ENCODE peak calls at places on chromosomes 1 and 21, in seven cellular contexts. G is mesendoderm, W is H9, K is mesenchymal stem cell, Z is H1, T is trophoblast cell, B is IMR-90. J is an unnamed sample.

GRCh38 chr21:16522512-16522911 is 792.7 kb downstream of the USP25 start:
- DNase-seq in G (no peak), W (no peak), K (peak), Z (no peak), T (no peak), B (peak), J (no peak)

GRCh38 chr1:79662596-79662995 is 656.1 kb upstream of the ADGRL4 start:
- DNase-seq in G (no peak), W (no peak), K (no peak), Z (no peak), T (no peak), B (no peak), J (no peak)

GRCh38 chr1:116910379-116911165 is 856 bp downstream of the PTGFRN start:
- DNase-seq in G (peak), W (peak), K (peak), Z (peak), T (peak), B (no peak), J (no peak)

GRCh38 chr1:98145655-98146054 is 224.8 kb upstream of the DPYD start:
- DNase-seq in G (no peak), W (no peak), K (no peak), Z (no peak), T (no peak), B (no peak), J (no peak)

GRCh38 chr1:41418868-41419583 is 57.8 kb downstream of the FOXO6 start:
- DNase-seq in G (peak), W (peak), K (peak), Z (no peak), T (peak), B (peak), J (no peak)

GRCh38 chr21:45421071-45421845 is 16.3 kb downstream of the COL18A1 start:
- DNase-seq in G (no peak), W (no peak), K (no peak), Z (no peak), T (no peak), B (no peak), J (no peak)

GRCh38 chr1:237736372-237737029 is 154.2 kb downstream of the ZP4 start:
- DNase-seq in G (peak), W (peak), K (no peak), Z (peak), T (peak), B (peak), J (no peak)

GRCh38 chr1:201763439-201764140 is 65.4 kb upstream of the IPO9 start:
- DNase-seq in G (peak), W (no peak), K (no peak), Z (no peak), T (peak), B (peak), J (no peak)

GRCh38 chr1:116020668-116021272 is 44.5 kb downstream of the SLC22A15 start:
- DNase-seq in G (peak), W (peak), K (peak), Z (peak), T (peak), B (peak), J (peak)

GRCh38 chr1:61953790-61954150 is 211.5 kb downstream of the PATJ start:
- DNase-seq in G (no peak), W (no peak), K (no peak), Z (no peak), T (no peak), B (no peak), J (no peak)

GRCh38 chr21:45017376-45017960 is 56.9 kb upstream of the ADARB1 start:
- DNase-seq in G (no peak), W (no peak), K (no peak), Z (no peak), T (no peak), B (peak), J (no peak)

GRCh38 chr1:51636765-51637522 is 20.1 kb downstream of the OSBPL9 start:
- DNase-seq in G (no peak), W (no peak), K (peak), Z (no peak), T (peak), B (peak), J (no peak)

GRCh38 chr1:98688110-98688739 is 26.7 kb downstream of the SNX7 start:
- DNase-seq in G (no peak), W (no peak), K (no peak), Z (no peak), T (no peak), B (no peak), J (no peak)

GRCh38 chr1:181417915-181418314 is 65.4 kb upstream of the CACNA1E start:
- DNase-seq in G (no peak), W (no peak), K (no peak), Z (no peak), T (no peak), B (no peak), J (no peak)

GRCh38 chr1:117271959-117272358 is 61.2 kb upstream of the VTCN1 start:
- DNase-seq in G (peak), W (no peak), K (no peak), Z (no peak), T (peak), B (no peak), J (no peak)

GRCh38 chr1:113250161-113250560 is 140.2 kb upstream of the MAGI3 start:
- DNase-seq in G (no peak), W (no peak), K (no peak), Z (no peak), T (no peak), B (no peak), J (no peak)

GRCh38 chr1:54112027-54112426 is 40.8 kb downstream of the CDCP2 start:
- DNase-seq in G (no peak), W (peak), K (no peak), Z (peak), T (no peak), B (no peak), J (no peak)

GRCh38 chr1:28518745-28519341 is 13.0 kb downstream of the RCC1 start:
- DNase-seq in G (peak), W (no peak), K (peak), Z (peak), T (peak), B (no peak), J (no peak)

GRCh38 chr1:230966358-230966873 is 12.2 kb downstream of the TTC13 start:
- DNase-seq in G (no peak), W (no peak), K (no peak), Z (no peak), T (no peak), B (no peak), J (no peak)
- H3K23ac ChIP-seq in G (no peak), W (no peak), K (no peak), Z (no peak), T (no peak), B (no peak), J (no peak)

DNA sequence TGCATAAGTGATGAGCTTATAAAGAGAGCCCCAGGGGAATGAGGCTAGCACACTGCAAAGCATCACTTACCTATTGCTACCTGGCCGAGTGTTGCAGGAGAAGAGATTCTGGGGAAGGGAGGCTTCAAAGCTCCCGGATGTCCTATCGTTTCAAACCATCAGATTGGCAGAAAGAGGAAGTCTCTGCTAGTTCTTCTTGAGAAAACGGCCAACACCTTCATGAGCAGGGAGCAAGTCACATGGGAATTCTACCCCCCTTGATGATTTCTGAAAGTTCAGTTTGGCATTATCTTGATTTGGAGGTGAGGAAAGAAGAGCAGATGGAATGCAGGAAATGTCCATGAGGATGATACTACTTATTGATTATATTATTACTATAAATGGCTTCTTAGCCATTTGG is 16.2 kb downstream of the SYF2 start:
- DNase-seq in G (no peak), W (no peak), K (no peak), Z (no peak), T (no peak), B (no peak), J (no peak)
- H2BK5ac ChIP-seq in G (no peak), W (no peak), K (no peak), Z (no peak), T (no peak), B (no peak), J (no peak)

DNA sequence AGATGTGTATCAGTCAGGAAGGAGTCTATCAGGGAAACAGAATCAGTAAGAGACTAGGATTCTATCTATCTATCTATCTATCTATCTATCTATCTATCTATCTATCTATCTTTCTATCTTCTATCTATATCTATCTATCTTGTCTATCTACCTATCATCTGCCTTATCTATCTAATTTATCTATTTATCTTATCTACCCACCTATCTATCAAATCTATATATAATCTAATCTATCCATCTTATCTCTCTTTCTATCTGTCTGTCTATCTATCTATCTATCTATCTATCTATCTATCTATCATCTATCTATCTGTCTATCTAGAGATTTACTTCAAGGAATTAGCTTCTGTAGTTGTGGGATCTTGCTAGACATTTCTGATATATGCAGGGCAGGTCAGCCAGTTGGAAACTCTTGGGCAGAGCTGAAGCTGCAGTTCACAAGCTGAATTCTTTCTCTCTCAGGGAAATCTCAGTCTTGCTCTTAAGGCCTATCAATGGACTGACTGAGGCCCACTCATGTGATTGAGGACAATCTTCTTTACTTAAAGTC is 140.2 kb upstream of the JUN start:
- DNase-seq in G (no peak), W (no peak), K (no peak), Z (no peak), T (peak), B (no peak), J (no peak)
- H2AK5ac ChIP-seq in G (no peak), W (no peak), K (no peak), Z (no peak), T (no peak), B (no peak), J (no peak)

DNA sequence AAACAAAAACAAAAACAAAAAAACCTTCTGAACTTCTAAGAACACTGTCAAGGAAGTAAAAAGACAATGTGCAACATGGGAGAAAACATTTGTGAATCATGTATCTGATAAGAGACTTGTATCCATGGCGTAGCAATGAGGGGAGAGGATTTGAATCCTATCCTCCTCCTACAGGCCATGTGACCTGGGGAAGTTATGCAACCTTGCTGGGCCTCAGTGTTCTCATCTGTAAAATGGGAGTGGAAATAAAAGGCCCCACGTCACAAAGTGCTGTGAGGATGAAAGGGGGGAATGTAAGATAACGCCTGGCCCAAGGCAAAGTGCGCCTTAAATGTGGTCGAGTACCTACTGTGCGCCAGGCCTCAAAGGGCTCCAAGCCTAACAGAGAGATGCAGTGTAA is 83.7 kb downstream of the DISP3 start:
- DNase-seq in G (no peak), W (no peak), K (no peak), Z (no peak), T (no peak), B (no peak), J (no peak)
- H3K23ac ChIP-seq in G (no peak), W (no peak), K (no peak), Z (no peak), T (no peak), B (no peak), J (no peak)

DNA sequence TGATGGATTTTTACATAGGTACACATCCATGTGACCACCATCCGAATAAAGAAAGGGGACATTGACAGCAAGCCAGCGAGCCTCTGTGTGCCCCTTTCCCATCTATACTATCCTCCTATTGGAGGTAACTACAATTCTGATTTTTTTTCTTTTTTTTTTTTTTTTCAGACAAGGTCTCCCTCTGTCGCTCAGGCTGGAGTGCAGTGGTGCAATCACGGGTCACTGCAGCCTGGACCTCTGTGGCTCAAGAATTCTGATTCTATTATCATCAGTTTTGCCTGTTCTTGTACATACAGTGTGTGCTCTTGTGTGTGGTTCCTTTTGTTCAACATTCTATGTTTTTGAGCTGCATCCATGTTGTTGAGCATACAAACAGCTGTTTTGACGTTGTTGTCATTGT is 56.0 kb upstream of the SRSF10 start:
- DNase-seq in G (no peak), W (no peak), K (no peak), Z (no peak), T (no peak), B (no peak), J (no peak)
- H2BK5ac ChIP-seq in G (no peak), W (no peak), K (no peak), Z (no peak), T (no peak), B (no peak), J (no peak)

GRCh38 chr1:224252466-224252865 is 69.4 kb downstream of the DEGS1 start:
- DNase-seq in G (no peak), W (no peak), K (no peak), Z (no peak), T (peak), B (no peak), J (no peak)

GRCh38 chr1:224256642-224257041 is 73.3 kb downstream of the NVL start:
- DNase-seq in G (peak), W (peak), K (no peak), Z (no peak), T (peak), B (no peak), J (no peak)

GRCh38 chr1:224251741-224252146 is 68.7 kb downstream of the DEGS1 start:
- DNase-seq in G (peak), W (no peak), K (no peak), Z (no peak), T (peak), B (no peak), J (no peak)

GRCh38 chr1:224258351-224258750 is 71.6 kb downstream of the NVL start:
- DNase-seq in G (no peak), W (no peak), K (no peak), Z (no peak), T (no peak), B (no peak), J (no peak)

GRCh38 chr1:224253721-224254120 is 70.7 kb downstream of the DEGS1 start:
- DNase-seq in G (no peak), W (no peak), K (no peak), Z (no peak), T (no peak), B (peak), J (no peak)
- H2AK5ac ChIP-seq in G (no peak), W (no peak), K (no peak), Z (no peak), T (no peak), B (no peak), J (no peak)